ENCODE peak calls at places on chromosomes 4 and X, in ten cellular contexts. K is activated gamma-delta T cell, P is D341Med, M is NCI-H1105, I is progenitor cell of endocrine pancreas, T is left cardiac atrium, E is GM10248, G is fibroblast of mammary gland, J is T-cell, Y is cardiac fibroblast. X is an unnamed sample.

GRCh38 chrX:497201-497710 is 110.5 kb upstream of the PPP2R3B start:
- DNase-seq in K (no peak), P (no peak), M (no peak), I (no peak), T (no peak), E (no peak), G (no peak), J (no peak), Y (no peak), X (no peak)

GRCh38 chrX:40267334-40268118 is 169.8 kb upstream of the BCOR start:
- DNase-seq in K (no peak), P (no peak), M (no peak), I (no peak), T (peak), E (peak), G (no peak), J (no peak), Y (no peak), X (no peak)

GRCh38 chr4:110198472-110199419 is at the start of gene ELOVL6:
- DNase-seq in K (no peak), P (peak), M (peak), I (peak), T (peak), E (peak), G (peak), J (no peak), Y (peak), X (peak)

GRCh38 chrX:67503004-67503403 is 40.8 kb upstream of the AR start:
- DNase-seq in K (no peak), P (no peak), M (no peak), I (no peak), T (no peak), E (no peak), G (no peak), J (no peak), Y (no peak), X (no peak)

GRCh38 chr4:158801677-158802076 is 32.9 kb downstream of the FNIP2 start:
- DNase-seq in K (no peak), P (no peak), M (no peak), I (no peak), T (no peak), E (no peak), G (no peak), J (no peak), Y (no peak), X (no peak)

GRCh38 chr4:84814100-84814750 is 152.3 kb downstream of the WDFY3 start:
- DNase-seq in K (no peak), P (no peak), M (no peak), I (no peak), T (no peak), E (no peak), G (peak), J (no peak), Y (peak), X (no peak)

GRCh38 chrX:110316351-110317078 is 1.4 kb downstream of the AMMECR1 start:
- DNase-seq in K (no peak), P (no peak), M (no peak), I (no peak), T (no peak), E (no peak), G (peak), J (no peak), Y (peak), X (no peak)

GRCh38 chrX:103258275-103258674 is 3.3 kb upstream of the TCEAL8 start:
- DNase-seq in K (no peak), P (no peak), M (no peak), I (no peak), T (no peak), E (no peak), G (no peak), J (no peak), Y (no peak), X (no peak)

GRCh38 chr4:106344324-106344970 is 24.1 kb downstream of the GIMD1 start:
- DNase-seq in K (no peak), P (no peak), M (no peak), I (no peak), T (no peak), E (no peak), G (peak), J (no peak), Y (peak), X (no peak)

GRCh38 chr4:826508-827208 is 729 bp upstream of the CPLX1 start:
- DNase-seq in K (no peak), P (peak), M (no peak), I (no peak), T (no peak), E (no peak), G (no peak), J (no peak), Y (no peak), X (no peak)

GRCh38 chrX:131789664-131790063 is 233.4 kb upstream of the STK26 start:
- DNase-seq in K (no peak), P (no peak), M (no peak), I (no peak), T (no peak), E (peak), G (no peak), J (no peak), Y (no peak), X (no peak)

GRCh38 chr4:185235480-185236154 is 26.2 kb downstream of the SNX25 start:
- DNase-seq in K (no peak), P (no peak), M (no peak), I (no peak), T (no peak), E (no peak), G (peak), J (no peak), Y (peak), X (no peak)

GRCh38 chr4:161799687-161800086 is 364.1 kb downstream of the FSTL5 start:
- DNase-seq in K (no peak), P (no peak), M (peak), I (no peak), T (no peak), E (no peak), G (no peak), J (no peak), Y (no peak), X (no peak)

GRCh38 chrX:22462959-22463358 is 190.2 kb downstream of the CBLL2 start:
- DNase-seq in K (no peak), P (no peak), M (no peak), I (no peak), T (no peak), E (no peak), G (no peak), J (no peak), Y (no peak), X (no peak)

GRCh38 chrX:14528629-14529287 is 578 bp upstream of the GLRA2 start:
- DNase-seq in K (no peak), P (peak), M (peak), I (peak), T (peak), E (peak), G (peak), J (peak), Y (peak), X (peak)